ENCODE peak calls at places on chromosomes 3 and 15, in four cellular contexts. N, V, Q and S are unnamed samples. For H3K4me1, the result is how much of the 10 kb centered on the place peaks cover.

GRCh38 chr3:13711911-13712650 is 163.2 kb downstream of the FBLN2 start:
- DNase-seq in N (no peak), V (no peak), Q (no peak), S (no peak)

GRCh38 chr15:31328425-31328998 is 1.9 kb downstream of the KLF13 start:
- DNase-seq in N (no peak), V (peak), Q (peak), S (peak)

GRCh38 chr15:29066310-29066709 is 180.5 kb downstream of the APBA2 start:
- DNase-seq in N (no peak), V (no peak), Q (no peak), S (no peak)

GRCh38 chr15:58240191-58240932 is 102.2 kb downstream of the AQP9 start:
- DNase-seq in N (no peak), V (no peak), Q (no peak), S (no peak)

GRCh38 chr15:76177491-76178040 is 117.8 kb downstream of the TMEM266 start:
- DNase-seq in N (peak), V (peak), Q (no peak), S (no peak)

GRCh38 chr3:31922962-31923361 is 58.1 kb downstream of the OSBPL10 start:
- DNase-seq in N (no peak), V (no peak), Q (no peak), S (no peak)

GRCh38 chr15:101454365-101454764 is 35.1 kb downstream of the PCSK6 start:
- DNase-seq in N (no peak), V (no peak), Q (no peak), S (no peak)

GRCh38 chr3:126340081-126340511 is 17.1 kb downstream of the KLF15 start:
- DNase-seq in N (peak), V (peak), Q (no peak), S (peak)

GRCh38 chr3:146187334-146187950 is 26.5 kb upstream of the PLOD2 start:
- DNase-seq in N (no peak), V (no peak), Q (peak), S (no peak)

GRCh38 chr3:146416366-146416765 is 53.0 kb downstream of the PLSCR2 start:
- DNase-seq in N (no peak), V (no peak), Q (no peak), S (no peak)

GRCh38 chr15:78811124-78811824 is at the start of gene ADAMTS7:
- DNase-seq in N (peak), V (peak), Q (peak), S (peak)

GRCh38 chr3:126098391-126098858 is 14.5 kb upstream of the SLC41A3 start:
- DNase-seq in N (no peak), V (no peak), Q (no peak), S (no peak)

DNA sequence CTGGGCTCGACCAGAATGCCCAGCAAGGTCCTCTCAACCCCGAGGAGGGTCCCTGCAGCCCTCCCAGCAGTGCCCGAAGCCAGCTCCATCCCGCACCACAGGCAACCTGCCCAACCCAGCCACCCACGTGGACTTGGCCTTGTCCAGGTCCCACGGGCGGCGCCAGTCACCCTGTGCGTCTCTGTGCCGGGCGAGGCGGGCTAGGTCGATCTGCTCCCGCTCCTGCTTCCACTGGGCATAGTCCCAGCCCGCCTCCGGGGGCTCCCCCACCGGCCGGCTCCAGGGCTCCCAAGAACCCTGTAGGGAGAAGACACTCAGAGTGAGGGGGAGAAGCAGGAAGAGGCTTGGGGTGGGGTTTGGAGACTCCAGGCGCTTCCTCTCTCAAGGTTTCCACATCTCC is 3.1 kb downstream of the CCDC9B start:
- DNase-seq in N (no peak), V (no peak), Q (no peak), S (no peak)
- H3K4me1 ChIP-seq in N (half or more), V (half or more), Q (under half), S (under half)

DNA sequence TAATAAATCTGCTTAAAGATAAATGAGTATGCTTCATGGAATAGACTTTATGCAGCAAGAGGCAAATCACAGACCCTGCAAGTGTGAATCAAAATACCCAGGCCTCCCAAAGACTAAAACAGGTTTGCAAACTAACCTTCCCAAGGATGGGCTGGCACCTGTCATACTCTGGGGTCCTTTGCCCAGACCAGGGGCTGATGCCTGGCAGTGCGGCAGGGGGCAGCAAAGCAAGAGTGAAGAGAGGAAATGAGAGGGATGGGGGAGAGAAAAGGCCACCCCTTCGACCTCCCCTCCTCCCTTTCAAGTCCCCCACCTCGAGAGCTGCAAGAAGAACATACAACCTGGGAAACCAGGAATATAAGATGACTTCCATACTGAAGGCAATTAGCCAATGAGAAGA is 31.8 kb downstream of the XXYLT1 start:
- DNase-seq in N (no peak), V (no peak), Q (no peak), S (no peak)
- H3K27ac ChIP-seq in N (no peak), V (peak), Q (no peak), S (peak)

GRCh38 chr3:111359261-111360030 is 182.6 kb upstream of the CD96 start:
- DNase-seq in N (no peak), V (no peak), Q (no peak), S (no peak)

GRCh38 chr3:111368061-111368460 is 173.9 kb upstream of the CD96 start:
- DNase-seq in N (no peak), V (no peak), Q (no peak), S (no peak)

DNA sequence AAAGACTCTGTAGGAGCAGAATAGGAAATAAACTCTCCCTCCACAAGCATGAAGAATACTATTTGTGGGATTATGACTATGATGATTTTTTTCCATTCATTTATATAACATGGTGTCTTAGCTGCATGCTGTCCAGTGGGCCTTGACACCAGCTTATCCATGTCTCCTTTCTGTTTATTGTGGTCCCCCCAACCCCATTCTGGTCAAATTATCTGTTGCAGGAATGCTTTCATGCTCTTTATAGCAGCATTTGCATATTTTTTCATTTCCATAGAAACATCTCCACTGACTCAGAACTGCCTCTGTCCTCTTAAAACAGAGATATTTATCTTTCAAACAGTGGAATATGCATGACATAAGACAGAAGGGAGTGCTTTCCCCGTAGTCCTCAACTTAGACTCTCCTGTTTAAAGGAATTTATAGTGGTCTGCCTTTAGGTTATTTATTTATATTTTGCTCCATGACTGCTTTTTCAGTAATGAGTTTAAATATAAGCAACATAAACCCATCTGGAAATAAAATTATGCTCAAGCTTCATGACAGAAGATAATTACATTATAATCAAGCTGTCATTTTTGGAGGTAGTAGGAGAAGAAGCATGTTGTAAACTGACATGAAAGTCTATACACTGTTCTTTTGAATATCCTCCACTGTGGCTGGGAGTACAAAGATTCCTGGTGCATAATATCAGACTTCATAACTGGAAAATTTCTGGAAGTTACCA is 179.5 kb upstream of the CD96 start:
- DNase-seq in N (no peak), V (no peak), Q (no peak), S (no peak)
- H3K4me1 ChIP-seq in N (under half), V (under half), Q (under half), S (under half)

GRCh38 chr3:51682526-51682925 is 11.5 kb downstream of the TEX264 start:
- DNase-seq in N (no peak), V (no peak), Q (no peak), S (no peak)

GRCh38 chr3:51683566-51683965 is 12.5 kb downstream of the TEX264 start:
- DNase-seq in N (no peak), V (no peak), Q (no peak), S (no peak)

GRCh38 chr3:51681453-51681852 is 10.4 kb downstream of the TEX264 start:
- DNase-seq in N (no peak), V (peak), Q (peak), S (no peak)

GRCh38 chr3:51680663-51681230 is 9.7 kb downstream of the TEX264 start:
- DNase-seq in N (no peak), V (no peak), Q (no peak), S (peak)

GRCh38 chr3:51682079-51682478 is 11.0 kb downstream of the TEX264 start:
- DNase-seq in N (peak), V (peak), Q (peak), S (peak)
- H3K27ac ChIP-seq in N (peak), V (peak), Q (peak), S (no peak)

DNA sequence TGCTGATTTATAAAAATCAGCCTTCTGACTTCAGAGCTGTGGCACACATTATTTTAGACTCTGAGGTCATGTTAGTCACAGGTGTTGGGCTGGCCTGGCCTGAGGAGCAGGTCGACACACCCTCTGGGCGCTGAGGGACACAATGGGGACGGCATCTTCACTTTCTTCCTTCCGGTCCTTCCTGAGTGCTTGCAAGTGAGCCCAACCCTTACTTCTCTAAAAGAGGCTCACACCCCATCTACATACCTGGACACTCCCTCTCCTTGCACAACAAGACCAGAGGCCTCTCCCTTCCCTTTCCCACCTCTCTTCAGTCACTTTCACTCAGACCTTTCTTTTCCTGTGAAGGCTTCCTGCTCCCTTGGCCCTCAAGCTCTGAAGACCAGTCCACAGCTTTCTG is 85.4 kb downstream of the XXYLT1 start:
- DNase-seq in N (no peak), V (no peak), Q (peak), S (no peak)
- H3K4me1 ChIP-seq in N (under half), V (half or more), Q (under half), S (under half)

DNA sequence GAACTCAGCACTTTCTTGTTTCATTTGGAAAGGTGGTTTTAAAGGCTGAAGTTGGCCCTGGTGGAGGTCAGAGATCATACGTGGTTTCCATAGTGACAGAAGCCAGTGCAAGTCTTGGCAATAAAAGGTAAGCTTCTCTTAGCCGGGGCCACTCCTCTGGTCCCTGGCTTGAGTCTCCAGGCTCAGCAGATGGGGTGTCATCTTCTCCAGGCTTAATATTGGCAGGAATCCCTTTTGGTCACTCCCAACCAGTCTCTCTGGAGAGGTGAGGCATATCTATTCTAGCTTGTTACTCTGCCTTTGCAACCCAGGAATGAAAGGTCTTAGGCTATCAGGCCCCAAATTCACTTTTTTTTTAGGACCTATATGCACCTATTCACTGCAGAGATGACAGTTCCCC is 4.8 kb downstream of the CYP19A1 start:
- DNase-seq in N (no peak), V (no peak), Q (no peak), S (no peak)
- H3K27ac ChIP-seq in N (no peak), V (no peak), Q (no peak), S (no peak)

DNA sequence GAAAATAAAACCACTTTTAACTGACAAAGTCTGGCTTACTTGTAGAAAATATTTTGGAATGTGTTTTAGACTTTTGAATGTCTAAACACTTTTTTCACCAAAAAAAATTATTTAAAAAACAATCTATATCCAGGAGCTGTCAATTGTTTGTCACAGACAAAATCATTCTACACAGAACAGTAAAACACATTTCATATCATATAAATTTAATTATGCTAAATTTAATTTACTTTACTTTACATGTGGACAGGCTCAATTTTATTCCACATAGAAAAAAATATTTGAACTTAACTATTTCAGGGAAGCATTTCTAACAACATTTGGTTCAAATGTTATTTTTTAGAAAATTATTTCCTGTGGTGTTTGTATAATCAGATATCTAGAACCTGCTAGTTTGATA is 1417.0 kb downstream of the ZPLD1 start:
- DNase-seq in N (no peak), V (no peak), Q (no peak), S (no peak)
- H3K4me1 ChIP-seq in N (under half), V (under half), Q (under half), S (under half)

GRCh38 chr15:68428431-68428940 is 3.5 kb downstream of the ITGA11 start:
- DNase-seq in N (no peak), V (no peak), Q (no peak), S (no peak)

GRCh38 chr15:68429691-68430470 is 2.1 kb downstream of the ITGA11 start:
- DNase-seq in N (no peak), V (no peak), Q (no peak), S (no peak)

GRCh38 chr15:68431037-68431791 is 749 bp downstream of the ITGA11 start:
- DNase-seq in N (peak), V (peak), Q (no peak), S (no peak)

GRCh38 chr15:68431792-68432401 is at the start of gene ITGA11:
- DNase-seq in N (peak), V (peak), Q (no peak), S (peak)

GRCh38 chr15:68430471-68431036 is 1.4 kb downstream of the ITGA11 start:
- DNase-seq in N (no peak), V (no peak), Q (no peak), S (no peak)
- H3K27ac ChIP-seq in N (no peak), V (peak), Q (no peak), S (no peak)

GRCh38 chr3:4743371-4743770 is 235.9 kb upstream of the BHLHE40 start:
- DNase-seq in N (no peak), V (no peak), Q (no peak), S (no peak)
- H3K4me1 ChIP-seq in N (under half), V (half or more), Q (under half), S (under half)

GRCh38 chr3:69231929-69232437 is 109.6 kb upstream of the LMOD3 start:
- DNase-seq in N (no peak), V (no peak), Q (no peak), S (no peak)
- H3K27ac ChIP-seq in N (no peak), V (no peak), Q (no peak), S (no peak)